ENCODE peak calls at places on chromosomes 16 and 17, in six cellular contexts. C is cardiac muscle cell, B is IMR-90, S is astrocyte, V is tibial nerve, P is left lung. M is an unnamed sample.

GRCh38 chr17:38598536-38598935 is 7.2 kb downstream of the SRCIN1 start:
- DNase-seq in C (peak; percentile 87), P (no peak), S (peak; percentile 72), B (peak; percentile 57), V (no peak), M (no peak)

GRCh38 chr16:73610605-73611177 is 562.8 kb upstream of the ZFHX3 start:
- DNase-seq in S (no peak), C (no peak), B (no peak), P (no peak), V (no peak), M (no peak)

GRCh38 chr16:71407731-71408130 is 34.1 kb downstream of the TLE7 start:
- DNase-seq in P (no peak), V (no peak), B (no peak), S (no peak), C (no peak), M (no peak)

GRCh38 chr17:80794281-80795089 is 197.2 kb upstream of the CHMP6 start:
- DNase-seq in C (no peak), B (no peak), P (no peak), V (no peak), S (no peak), M (no peak)

GRCh38 chr17:65527381-65527780 is 34.1 kb downstream of the AXIN2 start:
- DNase-seq in B (no peak), P (no peak), C (no peak), S (no peak), V (no peak), M (no peak)

GRCh38 chr17:62110923-62111484 is 45.9 kb upstream of the MED13 start:
- DNase-seq in C (no peak), V (no peak), B (no peak), P (no peak), S (no peak), M (no peak)

GRCh38 chr17:54979657-54980056 is 11.1 kb downstream of the STXBP4 start:
- DNase-seq in V (no peak), B (no peak), C (no peak), P (no peak), S (no peak), M (no peak)

GRCh38 chr16:54936086-54936978 is 5.7 kb downstream of the IRX5 start:
- DNase-seq in P (peak; percentile 77), C (peak; percentile 22), B (no peak), V (no peak), S (peak; percentile 72), M (no peak)

DNA sequence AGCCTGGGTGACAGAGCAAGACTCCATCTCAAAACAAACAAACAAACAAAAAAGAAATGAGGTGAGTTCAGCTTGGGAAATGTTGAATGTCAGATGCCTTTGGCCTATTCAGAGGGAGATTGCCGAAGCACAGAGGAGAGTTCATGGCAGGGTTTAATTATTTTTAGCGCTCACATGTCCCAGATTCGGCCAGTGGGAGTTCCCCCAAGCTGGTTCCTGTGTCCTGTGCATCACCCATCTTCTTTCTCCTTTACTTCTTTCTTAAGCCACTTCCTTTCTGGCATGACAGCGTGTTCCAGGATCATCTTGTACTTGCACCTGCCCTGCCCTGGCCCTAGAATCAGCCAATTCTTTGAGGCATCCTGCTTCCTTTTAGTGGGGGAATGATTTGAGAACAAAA is 9.2 kb downstream of the MPV17L start:
- DNase-seq in B (no peak), C (no peak), V (peak; percentile 73), P (no peak), S (no peak), M (no peak)
- H3K9me3 ChIP-seq in B (no peaks in the 10 kb centered on the region), C (no peaks in the 10 kb centered on the region), V (no peaks in the 10 kb centered on the region), P (no peaks in the 10 kb centered on the region), S (no peaks in the 10 kb centered on the region), M (no peaks in the 10 kb centered on the region)

GRCh38 chr16:35180970-35181369 is 1721.6 kb downstream of the TP53TG3F start:
- DNase-seq in P (no peak), B (no peak), V (no peak), C (no peak), S (no peak), M (no peak)
- H3K9me3 ChIP-seq in P (no peaks in the 10 kb centered on the region), B (peaks cover 32% of the 10 kb centered on the region), V (no peaks in the 10 kb centered on the region), C (no peaks in the 10 kb centered on the region), S (peaks cover 2% of the 10 kb centered on the region), M (no peaks in the 10 kb centered on the region)

DNA sequence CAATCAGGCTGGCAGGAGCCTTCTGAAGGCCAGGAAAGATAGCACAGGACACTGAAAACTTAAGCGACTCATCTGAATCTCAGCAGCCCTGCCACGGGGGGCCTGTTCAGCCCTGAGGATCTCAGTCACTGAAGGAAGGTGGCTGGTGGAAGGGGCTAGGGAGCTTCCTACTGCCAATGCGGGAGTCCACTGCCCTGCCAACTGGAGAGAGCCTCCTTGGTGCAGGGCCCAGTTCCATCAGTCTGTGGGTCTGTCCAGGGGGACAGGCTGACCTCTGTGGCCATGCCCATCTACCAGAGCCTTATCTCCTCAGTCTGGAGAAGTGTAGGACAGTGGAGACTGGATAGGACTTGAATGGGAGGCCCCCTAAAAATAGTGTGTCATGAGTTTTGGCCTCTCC is 1851.6 kb downstream of the TP53TG3F start:
- DNase-seq in B (no peak), S (no peak), C (no peak), V (no peak), P (no peak), M (no peak)
- H3K9me3 ChIP-seq in B (peaks cover 34% of the 10 kb centered on the region), S (peaks cover 31% of the 10 kb centered on the region), C (no peaks in the 10 kb centered on the region), V (no peaks in the 10 kb centered on the region), P (no peaks in the 10 kb centered on the region), M (peaks cover 5% of the 10 kb centered on the region)

GRCh38 chr17:75406222-75406615 is 741 bp upstream of the GRB2 start:
- DNase-seq in V (no peak), B (no peak), C (peak; percentile 24), P (no peak), S (no peak), M (no peak)

GRCh38 chr17:75407655-75408352 is 2.3 kb upstream of the GRB2 start:
- DNase-seq in C (no peak), V (no peak), P (no peak), B (no peak), S (no peak), M (no peak)

GRCh38 chr17:75404223-75404738 is 1.2 kb downstream of the GRB2 start:
- DNase-seq in P (no peak), S (peak; percentile 60), C (peak; percentile 85), B (peak; percentile 83), V (peak; percentile 59), M (peak; percentile 20)

GRCh38 chr17:75404739-75405364 is 626 bp downstream of the GRB2 start:
- DNase-seq in C (peak; percentile 20), B (peak; percentile 52), S (no peak), P (peak; percentile 88), V (no peak), M (peak; percentile 31)

DNA sequence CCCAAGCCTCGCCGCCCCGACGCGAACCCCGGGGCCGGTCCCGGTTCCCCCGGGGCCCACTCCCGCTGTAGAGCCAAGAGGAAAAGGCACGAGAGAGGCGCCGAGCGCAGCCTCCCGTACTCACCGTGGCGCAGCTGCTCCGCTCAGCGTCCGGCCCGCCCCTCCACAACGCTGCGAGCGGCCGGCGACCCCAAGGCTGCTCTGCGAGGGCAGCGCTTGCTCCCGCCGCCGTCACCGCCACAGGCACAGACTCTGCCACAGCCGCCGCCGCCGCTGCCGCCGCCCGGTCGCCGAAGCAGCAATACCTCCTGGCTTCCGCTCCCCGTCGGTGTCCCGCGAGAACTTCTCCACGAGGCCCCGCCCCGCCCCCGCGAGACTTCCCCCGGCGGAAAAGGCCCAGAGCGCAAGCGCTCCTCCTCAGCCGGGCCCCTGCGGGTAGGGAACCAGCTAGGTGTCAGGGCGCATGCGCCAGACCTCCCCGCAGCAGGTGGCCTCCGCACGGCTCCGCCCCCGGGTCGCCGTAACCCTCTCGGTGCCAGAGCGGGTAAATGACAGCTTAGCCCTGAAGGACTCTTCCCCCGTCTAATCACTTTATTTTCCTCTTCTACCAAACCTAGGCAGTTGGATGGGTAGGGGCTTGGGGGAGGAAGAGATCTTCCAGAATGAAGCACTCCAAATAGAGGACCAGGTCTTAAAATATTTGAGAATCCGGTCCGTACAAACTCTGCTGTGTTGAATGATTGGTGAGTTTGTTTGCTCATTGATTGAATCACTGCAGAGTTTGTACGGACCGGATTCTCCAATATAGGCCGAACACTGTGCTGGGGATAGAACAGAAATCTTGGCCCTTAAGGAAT is at the start of gene GRB2:
- DNase-seq in C (peak; percentile 97), P (peak; percentile 100), V (peak; percentile 97), S (peak; percentile 74), B (peak; percentile 92), M (peak; percentile 100)
- H3K9me3 ChIP-seq in C (no peaks in the 10 kb centered on the region), P (no peaks in the 10 kb centered on the region), V (no peaks in the 10 kb centered on the region), S (no peaks in the 10 kb centered on the region), B (no peaks in the 10 kb centered on the region), M (no peaks in the 10 kb centered on the region)

GRCh38 chr16:35841632-35842031 is 2382.2 kb downstream of the TP53TG3F start:
- DNase-seq in S (no peak), C (no peak), B (no peak), P (no peak), V (no peak), M (no peak)
- H3K9me3 ChIP-seq in S (peaks cover 2% of the 10 kb centered on the region), C (peaks cover 2% of the 10 kb centered on the region), B (peaks cover 5% of the 10 kb centered on the region), P (no peaks in the 10 kb centered on the region), V (no peaks in the 10 kb centered on the region), M (no peaks in the 10 kb centered on the region)

GRCh38 chr17:45958994-45959665 is 39.9 kb upstream of the STH start:
- DNase-seq in S (no peak), C (no peak), V (no peak), B (no peak), P (no peak), M (no peak)
- H3K9me3 ChIP-seq in S (no peaks in the 10 kb centered on the region), C (no peaks in the 10 kb centered on the region), V (no peaks in the 10 kb centered on the region), B (no peaks in the 10 kb centered on the region), P (no peaks in the 10 kb centered on the region), M (no peaks in the 10 kb centered on the region)

GRCh38 chr16:35182043-35182677 is 1722.7 kb downstream of the TP53TG3F start:
- DNase-seq in V (no peak), C (no peak), P (no peak), S (no peak), B (no peak), M (no peak)

GRCh38 chr16:35186045-35186759 is 1726.8 kb downstream of the TP53TG3F start:
- DNase-seq in S (no peak), P (no peak), B (no peak), V (no peak), C (no peak), M (no peak)

GRCh38 chr16:35182943-35183550 is 1723.6 kb downstream of the TP53TG3F start:
- DNase-seq in V (no peak), S (no peak), P (no peak), C (no peak), B (no peak), M (no peak)

GRCh38 chr16:35185366-35186044 is 1726.1 kb downstream of the TP53TG3F start:
- DNase-seq in S (no peak), V (no peak), B (no peak), C (no peak), P (no peak), M (no peak)

DNA sequence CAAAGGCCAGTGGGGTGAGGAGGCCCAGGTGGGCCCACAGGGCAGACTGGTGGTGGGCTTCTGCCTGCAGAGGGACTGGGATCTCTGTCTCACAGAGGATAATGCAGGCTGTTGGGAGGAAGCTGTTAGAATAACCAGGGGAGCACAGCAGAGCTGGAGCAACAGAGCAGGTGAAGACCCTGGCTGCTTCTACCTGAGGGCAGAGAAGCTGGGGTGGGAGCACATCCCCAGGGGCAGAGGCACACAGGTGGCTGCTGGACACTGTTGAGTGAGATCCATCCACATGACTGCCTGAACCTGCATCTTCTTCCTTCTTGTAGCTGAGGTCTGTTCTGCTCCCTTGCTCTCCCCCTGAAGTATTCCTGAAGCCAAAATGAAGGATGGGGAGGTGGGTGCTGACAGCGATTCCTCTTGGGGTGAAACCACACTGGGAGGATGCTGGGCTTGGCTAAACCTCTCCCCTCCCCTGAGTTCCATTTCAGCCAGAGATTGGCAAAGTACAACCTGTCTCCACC is 1725.0 kb downstream of the TP53TG3F start:
- DNase-seq in C (no peak), V (no peak), S (no peak), P (no peak), B (no peak), M (no peak)
- H3K9me3 ChIP-seq in C (peaks cover 4% of the 10 kb centered on the region), V (no peaks in the 10 kb centered on the region), S (peaks cover 10% of the 10 kb centered on the region), P (no peaks in the 10 kb centered on the region), B (peaks cover 32% of the 10 kb centered on the region), M (no peaks in the 10 kb centered on the region)

M was measured in T-helper 17 cell.